ENCODE peak calls at places on chromosomes 13 and 19, in four cellular contexts. E, C, P and I are unnamed samples.

GRCh38 chr13:73440296-73440895 is 381.6 kb downstream of the KLF5 start:
- DNase-seq in E (peak), C (no peak), P (no peak), I (no peak)

GRCh38 chr19:2325261-2326046 is 2.9 kb downstream of the LSM7 start:
- DNase-seq in E (no peak), C (no peak), P (no peak), I (no peak)

GRCh38 chr13:98930014-98930625 is 47.7 kb downstream of the DOCK9 start:
- DNase-seq in E (no peak), C (no peak), P (no peak), I (no peak)

GRCh38 chr19:40783711-40784110 is 5.7 kb downstream of the RAB4B start:
- DNase-seq in E (no peak), C (no peak), P (no peak), I (no peak)

GRCh38 chr19:28705008-28705407 is 507.9 kb downstream of the UQCRFS1 start:
- DNase-seq in E (peak), C (no peak), P (no peak), I (no peak)

GRCh38 chr19:45638930-45639729 is at the start of gene EML2:
- DNase-seq in E (no peak), C (peak), P (peak), I (no peak)

GRCh38 chr13:32300920-32301319 is 14.2 kb downstream of the ZAR1L start:
- DNase-seq in E (no peak), C (no peak), P (no peak), I (no peak)

GRCh38 chr19:46571495-46571894 is 29.6 kb upstream of the CALM3 start:
- DNase-seq in E (peak), C (peak), P (no peak), I (no peak)

GRCh38 chr13:112729408-112729807 is 39.6 kb downstream of the ATP11A start:
- DNase-seq in E (no peak), C (no peak), P (no peak), I (no peak)

GRCh38 chr13:99196466-99197256 is 4.0 kb upstream of the UBAC2 start:
- DNase-seq in E (no peak), C (no peak), P (no peak), I (no peak)

GRCh38 chr19:49988433-49988832 is 27.5 kb upstream of the SIGLEC11 start:
- DNase-seq in E (peak), C (no peak), P (no peak), I (no peak)

GRCh38 chr19:46648070-46648960 is 12.3 kb upstream of the GNG8 start:
- DNase-seq in E (no peak), C (no peak), P (peak), I (no peak)

GRCh38 chr19:33245948-33246728 is 20.5 kb upstream of the SLC7A10 start:
- DNase-seq in E (no peak), C (no peak), P (no peak), I (no peak)

GRCh38 chr13:27034678-27035111 is 136.9 kb downstream of the USP12 start:
- DNase-seq in E (no peak), C (no peak), P (no peak), I (no peak)
- TF ChIP-seq CTCF in E (no peak), C (no peak), P (no peak), I (no peak)

DNA sequence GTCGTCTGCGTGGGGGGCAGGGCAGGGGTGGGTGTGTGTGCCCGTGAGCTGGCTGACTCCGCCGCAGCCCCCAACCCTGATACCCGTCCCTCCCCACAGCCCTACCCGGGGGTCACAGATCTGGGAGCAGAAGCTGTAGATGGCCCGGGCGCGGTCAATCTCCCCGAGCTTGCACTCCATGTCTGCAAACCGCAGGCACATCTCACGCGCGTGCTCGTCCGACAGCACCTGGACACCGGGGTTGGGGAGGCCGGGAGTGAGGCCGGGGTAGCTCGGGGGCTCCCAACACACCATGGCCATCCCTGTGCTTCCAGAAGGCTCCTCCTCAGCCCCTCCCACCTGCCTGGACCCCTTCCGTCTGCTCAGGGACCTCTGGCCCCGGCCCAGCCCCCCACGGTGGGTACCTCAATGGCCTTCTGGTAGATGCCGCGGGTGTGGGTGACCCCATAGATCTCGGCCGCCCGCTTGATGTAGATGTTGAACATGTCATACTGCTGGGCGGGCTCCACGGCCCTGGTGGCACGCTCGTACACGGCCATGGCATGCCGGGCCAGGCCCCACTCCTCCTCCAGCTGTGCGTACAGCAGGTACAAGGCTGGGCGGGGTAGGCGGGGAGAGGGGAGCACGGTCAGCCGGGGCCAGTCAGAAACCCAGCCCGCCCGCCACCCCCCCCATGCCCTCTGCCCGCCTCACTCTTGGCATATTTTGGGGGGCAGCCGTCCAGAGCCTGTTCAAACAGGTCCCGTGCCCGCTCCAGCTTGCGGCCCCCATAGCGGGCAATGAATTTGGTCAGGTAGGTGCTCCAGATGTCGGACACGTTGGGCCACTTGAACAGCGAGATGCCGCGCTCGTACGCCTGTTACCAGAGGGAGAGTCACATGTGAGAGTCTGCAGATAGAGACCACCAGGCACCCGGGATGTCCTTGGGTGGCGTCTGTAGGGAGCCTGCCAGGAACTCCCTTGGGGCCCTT is 8.6 kb downstream of the XAB2 start:
- DNase-seq in E (no peak), C (no peak), P (no peak), I (no peak)
- TF ChIP-seq CTCF in E (no peak), C (no peak), P (no peak), I (no peak)

GRCh38 chr13:69857188-69857821 is 250.3 kb upstream of the ATXN8OS start:
- DNase-seq in E (peak), C (no peak), P (no peak), I (no peak)
- TF ChIP-seq CTCF in E (peak), C (peak), P (peak), I (peak)

GRCh38 chr19:16627194-16627927 is 643 bp downstream of the MED26 start:
- DNase-seq in E (peak), C (peak), P (peak), I (no peak)
- TF ChIP-seq CTCF in E (no peak), C (no peak), P (no peak), I (no peak)